ENCODE peak calls at places on chromosomes 3 and 15, in four cellular contexts. S is Panc1, R is fibroblast of mammary gland, G is fibroblast of lung. W is an unnamed sample.

GRCh38 chr3:11323827-11324226 is 51.6 kb downstream of the ATG7 start:
- DNase-seq in G (peak), R (peak), S (no peak), W (no peak)

GRCh38 chr3:120568624-120569023 is 27.5 kb upstream of the NDUFB4 start:
- DNase-seq in G (no peak), S (no peak), R (no peak), W (no peak)

GRCh38 chr15:51269496-51269895 is 68.9 kb downstream of the CYP19A1 start:
- DNase-seq in S (no peak), G (no peak), R (no peak), W (no peak)

GRCh38 chr3:102004561-102004960 is 155.2 kb downstream of the NFKBIZ start:
- DNase-seq in G (no peak), R (no peak), S (no peak), W (no peak)

GRCh38 chr15:80953953-80954778 is 35.5 kb downstream of the MESD start:
- DNase-seq in S (no peak), G (no peak), R (no peak), W (no peak)

GRCh38 chr15:82846621-82847020 is 37.2 kb downstream of the WHAMM start:
- DNase-seq in R (no peak), G (no peak), S (no peak), W (no peak)

GRCh38 chr3:135352213-135352612 is 557.2 kb downstream of the EPHB1 start:
- DNase-seq in S (no peak), R (no peak), G (no peak), W (no peak)

GRCh38 chr15:86772369-86773059 is 692.8 kb downstream of the AGBL1 start:
- DNase-seq in R (no peak), G (peak), S (no peak), W (no peak)

GRCh38 chr15:92164327-92165000 is 229.2 kb upstream of the ST8SIA2 start:
- DNase-seq in G (no peak), R (no peak), S (no peak), W (no peak)

GRCh38 chr3:190345027-190345821 is 23.0 kb upstream of the CLDN1 start:
- DNase-seq in S (peak), R (peak), G (peak), W (peak)
- H3K4me3 ChIP-seq in S (peak), R (no peak), G (no peak), W (no peak)

DNA sequence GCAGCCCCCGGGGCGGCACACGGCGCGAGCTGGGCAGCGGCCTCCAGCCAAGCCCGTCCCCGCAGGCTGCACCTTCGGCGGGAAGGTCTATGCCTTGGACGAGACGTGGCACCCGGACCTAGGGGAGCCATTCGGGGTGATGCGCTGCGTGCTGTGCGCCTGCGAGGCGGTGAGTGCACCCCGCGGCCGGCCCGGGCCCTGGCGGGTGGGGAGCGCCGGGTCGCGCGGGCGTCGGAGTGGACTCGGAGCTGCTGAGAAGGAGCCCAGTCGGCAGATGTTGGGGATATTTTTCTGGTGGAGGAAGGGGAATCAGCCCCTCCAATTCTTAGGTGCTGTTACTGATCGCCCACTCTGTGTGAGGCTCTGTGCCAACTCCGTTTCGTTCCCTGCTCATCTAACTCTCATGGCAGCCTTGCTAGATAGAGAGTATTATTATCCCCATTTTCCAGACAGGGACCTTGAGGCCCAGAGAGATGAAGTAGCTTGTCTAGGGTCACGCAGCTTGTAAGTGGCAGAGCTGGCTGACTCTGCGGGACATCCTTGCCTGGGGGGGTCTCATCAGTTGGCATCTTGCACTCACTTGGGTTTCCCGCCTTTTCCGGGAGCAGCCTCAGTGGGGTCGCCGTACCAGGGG is 890 bp downstream of the CHRD start:
- DNase-seq in G (no peak), R (no peak), S (no peak), W (no peak)
- H3K4me3 ChIP-seq in G (no peak), R (peak), S (peak), W (peak)

GRCh38 chr3:55160241-55160877 is 232.5 kb upstream of the LRTM1 start:
- DNase-seq in S (no peak), G (peak), R (peak), W (peak)

GRCh38 chr3:55163421-55163820 is 235.6 kb upstream of the LRTM1 start:
- DNase-seq in R (no peak), G (no peak), S (no peak), W (no peak)

GRCh38 chr3:55162031-55162784 is 234.3 kb upstream of the LRTM1 start:
- DNase-seq in S (no peak), R (peak), G (peak), W (no peak)

GRCh38 chr3:55159711-55160110 is 231.9 kb upstream of the LRTM1 start:
- DNase-seq in S (no peak), R (no peak), G (no peak), W (no peak)

GRCh38 chr3:55161256-55161655 is 233.4 kb upstream of the LRTM1 start:
- DNase-seq in G (peak), R (peak), S (no peak), W (no peak)
- H3K4me3 ChIP-seq in G (no peak), R (no peak), S (no peak), W (no peak)

GRCh38 chr15:101676965-101677364 is 24.8 kb upstream of the TM2D3 start:
- DNase-seq in R (peak), S (no peak), G (peak), W (peak)

GRCh38 chr15:101679861-101680260 is 27.7 kb upstream of the TM2D3 start:
- DNase-seq in G (no peak), R (no peak), S (no peak), W (no peak)

GRCh38 chr15:101672298-101672697 is 20.1 kb upstream of the TM2D3 start:
- DNase-seq in S (no peak), R (peak), G (no peak), W (no peak)

GRCh38 chr15:101675015-101675414 is 22.8 kb upstream of the TM2D3 start:
- DNase-seq in R (peak), S (no peak), G (peak), W (peak)

DNA sequence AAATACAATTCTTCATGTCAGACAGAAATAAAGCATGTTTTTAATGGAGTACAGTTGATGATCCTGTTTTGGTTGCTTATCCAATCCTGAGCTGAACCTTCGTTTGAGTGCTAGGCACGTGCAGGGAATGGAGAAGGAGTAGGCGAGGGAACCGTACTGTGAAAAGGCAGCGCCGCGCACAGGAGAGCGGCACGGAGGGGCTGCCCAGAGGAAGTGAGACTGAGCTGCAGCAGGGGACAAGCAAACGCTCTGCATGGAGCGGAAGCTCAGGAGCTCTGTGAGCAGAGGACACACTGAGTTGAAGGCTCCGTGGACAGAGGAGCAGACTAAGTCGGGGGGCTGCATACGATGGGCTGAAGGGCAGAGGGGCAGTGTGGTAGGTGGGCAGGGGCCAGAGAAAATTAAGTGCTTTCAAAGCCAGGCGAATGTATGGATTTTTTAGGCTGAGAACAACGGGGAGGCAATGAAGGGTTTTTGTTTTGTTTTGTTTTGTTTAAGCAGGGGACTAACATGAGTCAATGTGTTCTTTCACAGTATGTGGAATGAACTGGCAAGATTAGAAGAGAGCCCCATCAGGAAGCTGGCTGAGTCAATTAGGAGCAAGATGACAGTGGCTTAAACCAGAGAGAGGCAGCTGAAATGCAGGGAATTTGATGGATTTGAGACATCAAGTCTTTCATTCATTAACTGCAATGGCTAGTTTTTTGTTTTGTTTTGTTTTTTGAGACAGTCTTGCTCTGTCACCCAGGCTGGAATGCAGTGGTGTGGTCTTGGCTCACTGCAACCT is 23.8 kb upstream of the TM2D3 start:
- DNase-seq in R (peak), S (no peak), G (peak), W (peak)
- H3K4me3 ChIP-seq in R (no peak), S (no peak), G (no peak), W (no peak)

DNA sequence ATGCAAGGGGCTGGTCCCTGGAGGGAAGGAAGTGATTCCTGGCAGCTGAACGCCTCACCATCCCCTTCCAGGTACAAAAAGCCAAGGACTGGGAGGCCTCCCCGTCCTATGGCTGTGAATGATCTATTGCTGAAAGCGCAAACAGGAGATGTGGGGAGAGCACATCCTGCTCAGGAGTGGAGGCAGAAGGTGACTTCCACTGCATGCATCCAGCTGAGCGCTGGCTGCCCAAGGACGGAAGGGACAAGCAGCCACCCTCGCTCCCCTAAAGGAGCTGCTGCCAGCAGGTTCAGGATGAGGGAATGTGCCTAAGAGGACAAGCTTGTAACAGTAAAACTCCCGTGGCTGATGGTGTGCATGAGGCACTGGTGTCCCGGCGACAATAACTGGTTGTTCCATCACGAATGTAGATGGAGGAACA is 41.4 kb downstream of the ABTB1 start:
- DNase-seq in R (no peak), S (no peak), G (no peak), W (no peak)
- H3K4me3 ChIP-seq in R (no peak), S (no peak), G (no peak), W (no peak)

DNA sequence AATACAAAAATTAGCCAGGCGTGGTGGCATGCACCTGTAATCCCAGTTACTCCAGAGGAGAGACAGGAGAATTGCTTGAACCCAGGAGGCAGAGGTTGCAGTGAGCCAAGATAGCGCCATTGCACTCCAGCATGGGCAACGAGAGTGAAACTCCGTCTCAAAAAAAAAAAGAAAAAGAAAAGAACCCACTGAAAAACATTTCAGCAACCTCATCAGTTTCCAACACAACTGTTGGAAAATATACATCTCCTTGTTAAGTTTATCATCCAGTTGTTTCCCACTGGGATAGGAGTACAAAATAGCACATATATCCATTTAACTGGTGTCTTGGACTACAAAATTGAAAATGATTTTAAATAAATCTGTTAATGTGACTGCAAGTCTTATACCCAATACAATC is 2.2 kb downstream of the RPN1 start:
- DNase-seq in R (no peak), G (no peak), S (no peak), W (no peak)
- H3K4me3 ChIP-seq in R (peak), G (peak), S (peak), W (peak)

DNA sequence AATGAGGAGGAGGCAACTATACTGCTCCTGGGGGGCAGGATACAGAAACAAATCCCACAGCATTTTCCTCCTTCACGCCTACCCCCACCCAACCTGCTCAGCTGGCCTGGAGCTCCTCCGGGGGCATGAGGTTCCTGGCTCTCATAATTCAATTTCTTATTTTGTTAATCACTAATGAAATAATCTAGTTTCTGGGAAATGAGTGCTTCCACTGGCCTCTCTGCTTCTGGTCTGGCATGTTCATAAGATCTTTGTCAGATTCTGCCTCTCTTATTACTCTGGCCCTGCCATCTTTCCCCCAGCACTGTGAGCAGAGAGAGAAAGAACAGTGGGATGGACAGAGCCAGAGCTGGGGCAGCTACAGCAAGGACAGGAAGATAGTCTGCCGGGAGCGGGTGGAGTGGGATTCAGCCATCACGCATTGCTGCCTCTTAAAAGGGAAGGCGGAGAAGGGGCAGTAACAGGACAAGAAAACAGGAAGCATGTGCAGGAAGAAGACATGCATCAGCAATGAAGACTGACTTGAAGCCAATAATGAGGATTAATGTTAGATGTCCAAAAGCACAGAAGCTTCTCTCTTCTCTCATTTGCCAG is 13.6 kb downstream of the RPAP1 start:
- DNase-seq in S (no peak), G (no peak), R (no peak), W (no peak)
- H3K4me3 ChIP-seq in S (no peak), G (no peak), R (no peak), W (no peak)

W was measured in skeletal muscle cell.